ENCODE peak calls at places on chromosomes 6 and 20, in five cellular contexts. A, O, Q, I and G are unnamed samples.

GRCh38 chr20:39289831-39290230 is 327.7 kb downstream of the DHX35 start:
- DNase-seq in A (no peak), I (no peak), Q (no peak), O (no peak), G (no peak)

GRCh38 chr6:88725111-88725711 is 238.2 kb downstream of the RNGTT start:
- DNase-seq in A (peak), Q (no peak), O (no peak), I (peak), G (peak)

GRCh38 chr6:163355471-163355991 is 59.0 kb upstream of the QKI start:
- DNase-seq in O (no peak), A (no peak), Q (no peak), I (peak), G (no peak)

GRCh38 chr20:8242827-8243764 is 111.0 kb downstream of the PLCB1 start:
- DNase-seq in I (no peak), O (no peak), Q (no peak), A (no peak), G (no peak)

GRCh38 chr6:45421700-45422540 is 44.2 kb upstream of the SUPT3H start:
- DNase-seq in A (peak), I (peak), Q (peak), O (peak), G (peak)

GRCh38 chr20:24634855-24635254 is 165.4 kb downstream of the SYNDIG1 start:
- DNase-seq in O (no peak), Q (no peak), A (peak), I (no peak), G (peak)

GRCh38 chr20:43507150-43508080 is at the start of gene L3MBTL1:
- DNase-seq in O (peak), A (peak), Q (no peak), I (peak), G (peak)

GRCh38 chr20:34022154-34022842 is 28.6 kb downstream of the RALY start:
- DNase-seq in I (no peak), O (no peak), Q (no peak), A (peak), G (no peak)

GRCh38 chr20:49636447-49636846 is 68.5 kb upstream of the PTGIS start:
- DNase-seq in O (no peak), A (no peak), Q (no peak), I (peak), G (peak)

GRCh38 chr20:30815577-30816181 is 441.8 kb upstream of the DEFB115 start:
- DNase-seq in Q (no peak), O (no peak), I (no peak), A (no peak), G (no peak)

GRCh38 chr6:135922746-135923145 is 71.2 kb downstream of the PDE7B start:
- DNase-seq in O (no peak), I (no peak), A (peak), Q (no peak), G (no peak)

GRCh38 chr6:81241717-81242116 is 510.8 kb downstream of the TENT5A start:
- DNase-seq in O (no peak), A (no peak), Q (no peak), I (no peak), G (no peak)

GRCh38 chr6:158047120-158047518 is 65.5 kb downstream of the SYNJ2 start:
- DNase-seq in A (no peak), O (peak), I (no peak), Q (no peak), G (no peak)

GRCh38 chr20:22268675-22269074 is 315.7 kb downstream of the FOXA2 start:
- DNase-seq in O (no peak), I (no peak), Q (no peak), A (no peak), G (no peak)

GRCh38 chr20:22274330-22274729 is 310.0 kb downstream of the FOXA2 start:
- DNase-seq in A (no peak), O (no peak), I (no peak), Q (no peak), G (peak)
- H3K27ac ChIP-seq in A (no peak), O (no peak), I (no peak), Q (no peak), G (no peak)

DNA sequence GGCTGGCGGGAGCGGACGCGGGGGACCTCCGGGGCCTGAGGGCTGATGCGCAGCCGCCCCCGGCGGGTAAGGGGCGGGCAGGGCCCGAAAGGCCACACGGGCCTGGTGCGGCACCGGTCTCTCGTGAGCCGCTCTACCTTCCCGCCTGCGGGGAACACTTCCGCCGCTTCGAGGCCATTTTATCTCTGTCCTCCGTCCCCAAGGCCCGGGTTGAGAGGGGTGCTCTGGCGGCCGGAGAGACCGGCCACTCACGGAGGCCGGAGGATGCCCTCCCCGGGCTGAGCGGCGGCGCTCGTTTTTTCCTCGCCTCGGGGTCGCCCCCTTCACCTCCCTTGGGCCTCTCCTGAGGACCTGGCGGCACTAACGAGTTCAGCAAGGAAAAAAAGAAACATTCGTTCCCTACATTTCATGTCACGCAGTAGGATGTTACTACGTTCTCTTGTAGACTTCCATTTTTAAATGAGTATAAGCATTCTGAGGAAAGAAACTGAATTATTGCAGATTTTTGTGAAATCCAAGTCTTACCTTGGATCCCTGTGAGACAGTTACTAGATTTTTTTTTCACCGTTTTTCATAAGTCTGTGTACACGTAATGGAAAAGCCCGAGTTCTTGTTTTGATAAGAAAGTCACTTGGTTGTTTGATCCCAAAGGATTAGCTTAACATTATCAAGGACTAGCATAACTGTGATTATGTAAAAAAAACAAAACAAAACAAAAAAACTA is 573 bp downstream of the WTAP start:
- DNase-seq in I (no peak), Q (no peak), A (no peak), O (no peak), G (no peak)
- TF ChIP-seq POLR2A in I (no peak), Q (no peak), A (no peak), O (no peak), G (no peak)

DNA sequence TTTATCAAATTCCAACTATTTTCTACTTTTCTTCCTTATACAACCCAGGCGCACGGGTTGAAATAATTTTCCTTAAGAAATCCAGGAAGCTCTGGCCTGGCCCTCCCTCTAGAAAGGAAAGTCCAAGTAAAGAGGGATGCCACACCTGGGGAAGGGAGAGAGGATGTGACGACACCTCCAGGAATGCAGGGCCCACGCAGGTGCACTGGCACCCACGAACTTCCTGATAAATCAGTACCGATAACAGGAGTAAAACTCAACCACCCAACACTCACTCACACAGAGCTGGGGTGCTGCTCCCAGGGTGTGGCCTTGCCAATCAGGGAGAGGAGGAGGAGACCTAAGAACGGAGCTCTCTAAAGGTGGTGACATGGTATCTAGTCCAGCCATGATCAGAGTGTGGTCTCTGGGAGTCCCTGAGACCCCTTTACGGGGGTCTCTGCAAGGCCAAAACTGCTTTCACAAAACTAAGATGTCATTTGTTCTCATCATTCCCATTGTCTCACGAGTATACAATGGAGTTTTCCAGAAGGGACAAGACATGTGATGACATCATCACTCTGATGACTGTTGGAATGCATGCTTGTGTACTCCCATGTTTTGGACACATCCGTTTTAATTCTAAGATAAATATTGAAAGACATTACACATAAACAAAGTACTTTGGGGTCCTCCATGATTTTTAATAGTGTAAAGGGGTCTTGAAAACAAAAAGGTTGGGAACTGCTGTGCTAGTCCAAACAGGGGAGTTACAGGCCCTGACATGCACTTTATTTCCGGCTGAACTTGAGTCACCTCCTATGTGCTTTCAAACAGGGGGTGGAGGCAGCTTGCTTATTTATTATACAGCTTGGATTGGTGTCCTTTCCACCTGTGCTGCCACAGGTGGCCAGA is 2.2 kb upstream of the PARD6B start:
- DNase-seq in I (no peak), A (no peak), Q (no peak), O (peak), G (peak)
- H3K27ac ChIP-seq in I (peak), A (no peak), Q (peak), O (no peak), G (peak)

GRCh38 chr6:152093711-152094110 is 286.2 kb downstream of the ESR1 start:
- DNase-seq in O (no peak), Q (no peak), I (no peak), A (no peak), G (no peak)

GRCh38 chr6:152091201-152091600 is 283.7 kb downstream of the ESR1 start:
- DNase-seq in O (peak), I (no peak), A (no peak), Q (no peak), G (no peak)

GRCh38 chr6:152089992-152090391 is 282.5 kb downstream of the ESR1 start:
- DNase-seq in Q (peak), A (no peak), I (no peak), O (no peak), G (no peak)

GRCh38 chr6:152094276-152094675 is 286.8 kb downstream of the ESR1 start:
- DNase-seq in I (no peak), Q (no peak), O (no peak), A (no peak), G (no peak)

GRCh38 chr6:152091851-152092341 is 284.4 kb downstream of the ESR1 start:
- DNase-seq in I (no peak), Q (no peak), A (no peak), O (no peak), G (no peak)
- TF ChIP-seq POLR2A in I (no peak), Q (no peak), A (no peak), O (no peak), G (no peak)

DNA sequence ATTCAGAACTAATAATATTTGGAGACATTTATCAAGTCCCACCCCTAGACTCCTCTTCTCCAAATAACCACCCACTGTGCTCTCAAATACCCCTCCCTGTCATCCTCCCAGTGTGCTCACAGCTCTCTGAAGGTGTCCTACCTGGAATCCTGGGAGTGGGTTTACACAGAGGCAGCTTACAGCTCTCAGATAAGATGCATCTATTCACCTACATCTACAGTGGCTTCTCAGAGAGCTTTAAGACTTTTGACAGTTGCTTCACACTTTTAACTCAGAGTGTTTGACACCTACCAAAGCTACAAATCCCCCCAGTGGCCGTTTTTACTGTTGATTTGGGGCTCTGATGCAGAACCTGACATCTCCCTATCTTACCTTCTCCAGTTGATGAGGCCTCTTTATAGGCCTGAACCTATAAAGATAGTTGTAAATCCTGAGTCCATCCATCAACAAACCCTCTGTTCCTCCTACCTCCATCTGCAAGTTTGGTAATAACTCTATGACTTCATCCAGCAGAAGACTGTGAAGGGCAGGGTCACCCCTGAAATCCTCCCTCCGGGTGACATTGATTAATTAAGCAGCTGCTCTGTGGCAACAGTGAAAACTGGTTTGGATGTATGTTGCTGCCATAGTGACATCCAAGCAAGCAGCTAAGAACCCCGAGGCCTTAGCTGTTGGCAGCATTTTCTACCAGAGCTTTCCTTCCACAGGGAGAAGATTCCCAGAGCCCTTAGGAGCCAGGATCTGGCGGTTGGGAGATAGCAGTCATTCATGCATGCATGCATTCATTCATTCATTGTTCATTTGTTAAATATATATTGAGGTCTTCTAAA is 226.1 kb upstream of the RREB1 start:
- DNase-seq in A (no peak), Q (no peak), I (no peak), O (no peak), G (no peak)
- H3K27ac ChIP-seq in A (no peak), Q (no peak), I (no peak), O (no peak), G (no peak)

GRCh38 chr6:30100585-30101422 is 12.1 kb downstream of the TRIM31 start:
- DNase-seq in O (peak), I (peak), Q (no peak), A (peak), G (peak)

GRCh38 chr6:30102701-30103629 is 9.9 kb downstream of the TRIM31 start:
- DNase-seq in Q (peak), A (peak), O (peak), I (peak), G (peak)

GRCh38 chr6:30101423-30101938 is 11.4 kb downstream of the TRIM31 start:
- DNase-seq in A (no peak), O (peak), I (no peak), Q (no peak), G (no peak)

GRCh38 chr6:30103630-30104179 is 9.2 kb downstream of the TRIM31 start:
- DNase-seq in I (no peak), A (no peak), O (no peak), Q (no peak), G (no peak)

DNA sequence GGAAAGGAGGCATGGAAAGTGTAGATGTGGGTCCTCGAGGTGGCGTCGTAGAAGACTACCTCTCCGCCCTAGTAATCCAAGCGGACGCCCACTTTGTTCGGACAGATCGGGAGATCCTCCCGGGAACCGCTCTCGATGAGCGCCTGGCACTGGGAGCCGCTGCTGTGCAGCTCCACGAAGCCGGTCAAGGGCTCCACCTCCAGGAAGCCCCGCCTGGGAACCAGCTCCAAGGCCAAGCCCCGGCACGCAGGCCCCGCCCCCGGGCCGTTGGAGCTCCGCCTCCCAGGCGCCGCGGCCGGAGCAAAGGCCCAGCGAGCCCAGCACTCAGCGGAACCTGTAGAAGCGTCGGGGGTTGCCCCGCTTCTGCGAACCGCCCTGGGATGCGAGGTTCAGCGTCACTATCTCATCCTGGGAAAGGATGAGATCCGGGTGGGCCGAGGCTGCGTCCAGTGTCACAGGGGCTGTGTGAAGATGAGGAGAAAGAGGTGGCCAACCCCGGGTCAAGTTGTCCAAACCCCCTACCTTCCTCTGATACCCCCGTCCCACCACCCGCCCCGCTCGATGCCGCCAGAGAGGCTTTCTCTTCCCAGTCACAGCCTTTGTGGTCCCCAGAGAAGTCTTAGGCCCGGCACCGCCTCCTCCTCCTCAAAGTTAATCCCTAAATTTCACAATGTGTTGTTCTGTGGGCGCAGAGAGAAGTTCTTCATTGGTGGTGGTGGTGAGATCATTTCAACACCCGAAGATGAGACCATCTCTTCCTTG is 10.8 kb downstream of the TRIM31 start:
- DNase-seq in A (peak), O (peak), I (peak), Q (peak), G (peak)
- TF ChIP-seq POLR2A in A (peak), O (peak), I (peak), Q (peak), G (peak)

GRCh38 chr6:66751630-66752029 is 1044.6 kb upstream of the EYS start:
- DNase-seq in I (no peak), O (no peak), Q (no peak), A (no peak), G (no peak)
- H3K27ac ChIP-seq in I (no peak), O (no peak), Q (no peak), A (no peak), G (no peak)

GRCh38 chr6:35486005-35486925 is 10.6 kb downstream of the TEAD3 start:
- DNase-seq in I (no peak), Q (no peak), O (peak), A (peak), G (peak)
- TF ChIP-seq POLR2A in I (no peak), Q (no peak), O (peak), A (peak), G (no peak)